ENCODE peak calls at places on chromosomes 16 and 17, in six cellular contexts. B, P, G, F, S and Z are unnamed samples.

GRCh38 chr17:55756689-55757088 is 5.8 kb downstream of the PCTP start:
- DNase-seq in B (no peak), P (no peak), G (no peak), F (no peak), S (no peak), Z (no peak)

GRCh38 chr17:44760474-44761308 is 1.9 kb downstream of the ADAM11 start:
- DNase-seq in B (no peak), P (no peak), G (no peak), F (no peak), S (no peak), Z (no peak)

GRCh38 chr16:81537721-81538561 is 93.3 kb downstream of the CMIP start:
- DNase-seq in B (no peak), P (no peak), G (no peak), F (no peak), S (peak; percentile 68), Z (no peak)

GRCh38 chr16:59593256-59593655 is 859.1 kb upstream of the GOT2 start:
- DNase-seq in B (no peak), P (no peak), G (no peak), F (peak; percentile 77), S (no peak), Z (no peak)

GRCh38 chr16:1183235-1183907 is 30.5 kb downstream of the CACNA1H start:
- DNase-seq in B (peak; percentile 23), P (no peak), G (peak; percentile 48), F (no peak), S (no peak), Z (no peak)

GRCh38 chr17:20095366-20096080 is 86.4 kb downstream of the SPECC1 start:
- DNase-seq in B (peak; percentile 35), P (no peak), G (peak; percentile 38), F (no peak), S (no peak), Z (peak; percentile 4)

GRCh38 chr16:2512920-2513404 is 790 bp upstream of the ATP6V0C start:
- DNase-seq in B (peak; percentile 63), P (peak; percentile 72), G (no peak), F (no peak), S (no peak), Z (no peak)

GRCh38 chr17:41642252-41643156 is 18.1 kb upstream of the KRT17 start:
- DNase-seq in B (no peak), P (no peak), G (no peak), F (no peak), S (no peak), Z (no peak)

GRCh38 chr17:82225368-82226029 is 3.3 kb upstream of the SLC16A3 start:
- DNase-seq in B (no peak), P (no peak), G (no peak), F (no peak), S (no peak), Z (no peak)

GRCh38 chr16:47358816-47359215 is 102.0 kb downstream of the ITFG1 start:
- DNase-seq in B (no peak), P (no peak), G (no peak), F (no peak), S (no peak), Z (peak; percentile 3)

GRCh38 chr16:1003551-1004347 is 22.2 kb downstream of the SOX8 start:
- DNase-seq in B (no peak), P (peak; percentile 66), G (no peak), F (no peak), S (no peak), Z (peak; percentile 7)

GRCh38 chr17:350706-351435 is 1.7 kb downstream of the RPH3AL start:
- DNase-seq in B (peak; percentile 71), P (peak; percentile 94), G (peak; percentile 94), F (no peak), S (no peak), Z (peak; percentile 98)

GRCh38 chr17:15891348-15891747 is 53.6 kb upstream of the ADORA2B start:
- DNase-seq in B (no peak), P (no peak), G (no peak), F (no peak), S (no peak), Z (no peak)

GRCh38 chr17:1362065-1362848 is 37.8 kb downstream of the YWHAE start:
- DNase-seq in B (no peak), P (peak; percentile 44), G (no peak), F (no peak), S (no peak), Z (no peak)

GRCh38 chr17:17763734-17764133 is 73.1 kb downstream of the SREBF1 start:
- DNase-seq in B (no peak), P (no peak), G (no peak), F (no peak), S (no peak), Z (no peak)

GRCh38 chr17:43702636-43703035 is 40.9 kb upstream of the MEOX1 start:
- DNase-seq in B (no peak), P (no peak), G (no peak), F (no peak), S (no peak), Z (no peak)

GRCh38 chr16:69567031-69567680 is 1.4 kb downstream of the NFAT5 start:
- DNase-seq in B (peak; percentile 31), P (no peak), G (no peak), F (no peak), S (peak; percentile 24), Z (peak; percentile 33)

GRCh38 chr17:82924812-82925211 is 85.0 kb upstream of the ZNF750 start:
- DNase-seq in B (no peak), P (no peak), G (no peak), F (no peak), S (no peak), Z (no peak)

GRCh38 chr16:84897911-84898377 is 78.2 kb downstream of the CRISPLD2 start:
- DNase-seq in B (no peak), P (no peak), G (no peak), F (no peak), S (no peak), Z (no peak)

GRCh38 chr17:56322991-56323390 is 169.7 kb downstream of the ANKFN1 start:
- DNase-seq in B (no peak), P (no peak), G (no peak), F (no peak), S (no peak), Z (no peak)

GRCh38 chr16:23597003-23597756 is 1.1 kb upstream of the NDUFAB1 start:
- DNase-seq in B (no peak), P (peak; percentile 49), G (peak; percentile 11), F (no peak), S (no peak), Z (no peak)

GRCh38 chr17:56918916-56919315 is 5.1 kb upstream of the TRIM25 start:
- DNase-seq in B (no peak), P (no peak), G (no peak), F (no peak), S (no peak), Z (peak; percentile 77)

GRCh38 chr17:33438136-33438535 is 145.0 kb upstream of the ASIC2 start:
- DNase-seq in B (no peak), P (no peak), G (no peak), F (no peak), S (no peak), Z (no peak)

GRCh38 chr17:67994827-67995567 is 1.3 kb downstream of the C17orf58 start:
- DNase-seq in B (peak; percentile 59), P (no peak), G (no peak), F (peak; percentile 42), S (no peak), Z (peak; percentile 43)

GRCh38 chr16:56964243-56965148 is 2.7 kb downstream of the CETP start:
- DNase-seq in B (peak; percentile 82), P (peak; percentile 98), G (peak; percentile 100), F (peak; percentile 36), S (no peak), Z (peak; percentile 89)

GRCh38 chr17:77948690-77949114 is 9.8 kb upstream of the TNRC6C start:
- DNase-seq in B (no peak), P (no peak), G (no peak), F (no peak), S (peak; percentile 13), Z (no peak)

GRCh38 chr17:10144456-10144855 is 54.0 kb downstream of the GAS7 start:
- DNase-seq in B (no peak), P (no peak), G (no peak), F (no peak), S (no peak), Z (no peak)

DNA sequence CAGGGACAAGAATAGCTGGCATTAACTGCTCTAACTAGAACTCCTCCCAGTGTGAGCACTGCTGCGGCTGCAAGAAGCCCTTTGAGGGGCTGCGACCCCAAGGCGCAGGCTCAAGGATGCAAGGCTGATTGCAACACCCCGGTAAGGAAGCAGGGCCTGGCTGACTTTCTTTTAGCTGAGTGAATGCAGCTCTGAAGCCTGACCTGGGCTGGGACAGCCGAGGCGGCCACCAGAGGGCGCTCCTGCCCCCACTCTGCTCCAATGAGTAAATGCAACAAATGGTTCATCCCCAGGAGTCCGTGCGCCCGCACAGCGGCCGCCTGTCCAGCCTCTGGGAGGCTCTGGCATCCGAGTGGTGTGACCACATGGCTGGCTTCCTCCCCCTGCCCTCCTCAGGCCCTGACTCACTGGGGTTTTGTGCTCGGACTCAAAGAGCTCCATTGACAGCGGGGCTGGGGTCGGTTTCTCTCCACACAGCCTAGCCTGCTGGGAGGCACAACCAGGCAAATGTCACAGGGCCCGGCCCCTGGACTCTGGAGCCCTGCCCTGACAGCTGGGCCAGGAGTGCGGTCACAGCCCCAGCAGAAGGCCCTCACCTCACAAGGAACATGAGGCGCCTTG is at the start of gene SMIM5:
- DNase-seq in B (peak; percentile 87), P (peak; percentile 93), G (peak; percentile 92), F (peak; percentile 36), S (peak; percentile 76), Z (peak; percentile 79)
- H3K4me3 ChIP-seq in B (no peak within 1 kb of the TSS), P (no peak within 1 kb of the TSS), G (no peak within 1 kb of the TSS), F (no peak within 1 kb of the TSS), S (no peak within 1 kb of the TSS), Z (no peak within 1 kb of the TSS)

DNA sequence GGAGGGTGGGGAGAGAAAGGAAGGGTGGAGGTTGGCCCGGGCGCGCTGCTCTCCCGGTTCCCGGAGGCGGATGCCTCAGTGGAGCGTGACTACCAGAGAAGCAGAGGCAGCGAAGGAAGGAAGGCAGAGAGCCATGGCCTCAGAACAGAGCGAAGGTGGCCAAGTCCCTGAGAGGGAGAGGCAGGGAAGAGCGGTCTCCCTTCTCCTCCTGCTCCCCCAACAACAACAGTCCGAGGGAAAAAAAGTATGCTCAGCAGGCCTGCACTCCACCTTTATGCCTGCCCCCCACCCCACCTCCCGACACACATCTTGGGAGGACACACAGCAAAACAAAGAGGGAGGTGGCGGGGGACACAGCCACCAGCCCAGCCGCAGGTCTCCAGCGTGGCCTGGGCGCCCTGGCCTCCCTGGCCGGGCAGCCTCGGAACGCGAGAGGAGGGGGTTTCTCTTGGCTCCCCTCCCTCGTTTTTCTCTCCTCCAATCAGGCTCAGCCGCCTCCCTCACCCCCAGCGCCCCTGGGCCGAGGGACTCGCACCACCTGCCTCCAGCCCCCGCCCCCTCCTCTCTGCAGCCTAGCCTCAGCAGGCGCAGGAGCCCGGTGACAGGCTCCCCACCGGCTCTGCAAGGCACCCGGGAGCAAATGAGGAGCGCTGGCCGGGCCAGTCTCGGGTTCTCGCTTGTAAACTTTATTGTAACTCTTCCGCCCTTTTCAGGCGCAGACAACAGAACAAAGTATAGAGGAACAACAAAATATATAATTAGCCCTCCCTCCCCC is 1.1 kb upstream of the HOXB7 start:
- DNase-seq in B (no peak), P (no peak), G (peak; percentile 60), F (no peak), S (no peak), Z (no peak)
- H3K4me3 ChIP-seq in B (no peak overlapping the region), P (peak overlapping the region; percentile 63), G (peak overlapping the region; percentile 6), F (peak overlapping the region; percentile 67), S (no peak overlapping the region), Z (no peak overlapping the region)

GRCh38 chr16:66948034-66948821 is 12.8 kb upstream of the CES3 start:
- DNase-seq in B (no peak), P (peak; percentile 74), G (no peak), F (no peak), S (no peak), Z (peak; percentile 73)
- H3K4me3 ChIP-seq in B (peak overlapping the region; percentile 33), P (peak overlapping the region; percentile 19), G (no peak overlapping the region), F (peak overlapping the region; percentile 58), S (peak overlapping the region; percentile 45), Z (peak overlapping the region; percentile 51)

GRCh38 chr17:80957461-80957941 is 34.1 kb upstream of the CHMP6 start:
- DNase-seq in B (no peak), P (no peak), G (no peak), F (no peak), S (no peak), Z (no peak)
- H3K4me3 ChIP-seq in B (no peak overlapping the region), P (no peak overlapping the region), G (no peak overlapping the region), F (no peak overlapping the region), S (no peak overlapping the region), Z (no peak overlapping the region)